ENCODE peak calls at places on chromosome 11, in eight cellular contexts. R is hepatocyte; D is sigmoid colon; T is pancreas; H is neural progenitor cell; B is CD8-positive, alpha-beta memory T cell; I is heart right ventricle; S is body of pancreas. J is an unnamed sample.

GRCh38 chr11:95229199-95230053 is 1.6 kb downstream of the SESN3 start:
- DNase-seq in R (no peak), D (peak), T (peak), H (no peak), B (peak), I (no peak), S (no peak), J (peak)

GRCh38 chr11:116510166-116510565 is 262.6 kb downstream of the BUD13 start:
- DNase-seq in R (no peak), D (no peak), T (no peak), H (no peak), B (no peak), I (no peak), S (no peak), J (no peak)

GRCh38 chr11:93606314-93606713 is 55.2 kb upstream of the CEP295 start:
- DNase-seq in R (no peak), D (no peak), T (no peak), H (no peak), B (no peak), I (no peak), S (no peak), J (no peak)

GRCh38 chr11:26573896-26574295 is 1.8 kb upstream of the MUC15 start:
- DNase-seq in R (no peak), D (no peak), T (no peak), H (no peak), B (no peak), I (no peak), S (no peak), J (no peak)

GRCh38 chr11:26753738-26754504 is 32.1 kb upstream of the SLC5A12 start:
- DNase-seq in R (peak), D (peak), T (peak), H (peak), B (no peak), I (peak), S (peak), J (peak)

GRCh38 chr11:111735262-111736116 is 30.7 kb downstream of the PPP2R1B start:
- DNase-seq in R (peak), D (peak), T (peak), H (no peak), B (no peak), I (peak), S (peak), J (no peak)

GRCh38 chr11:79768343-79768742 is 327.5 kb upstream of the TENM4 start:
- DNase-seq in R (peak), D (no peak), T (peak), H (no peak), B (no peak), I (no peak), S (peak), J (no peak)

GRCh38 chr11:125057370-125058060 is 5.6 kb upstream of the SLC37A2 start:
- DNase-seq in R (no peak), D (no peak), T (no peak), H (no peak), B (no peak), I (no peak), S (no peak), J (no peak)

GRCh38 chr11:62593434-62594044 is 2.2 kb upstream of the TUT1 start:
- DNase-seq in R (peak), D (peak), T (peak), H (peak), B (peak), I (peak), S (peak), J (peak)

GRCh38 chr11:58577441-58578135 is 1.3 kb upstream of the ZFP91 start:
- DNase-seq in R (peak), D (peak), T (peak), H (peak), B (peak), I (peak), S (peak), J (peak)

GRCh38 chr11:9663699-9664275 is at the start of gene SWAP70:
- DNase-seq in R (peak), D (peak), T (peak), H (peak), B (peak), I (peak), S (peak), J (peak)

GRCh38 chr11:116282481-116282880 is 490.3 kb downstream of the BUD13 start:
- DNase-seq in R (no peak), D (no peak), T (no peak), H (no peak), B (no peak), I (no peak), S (no peak), J (no peak)

GRCh38 chr11:75579841-75580240 is 17.8 kb downstream of the SERPINH1 start:
- DNase-seq in R (no peak), D (no peak), T (no peak), H (no peak), B (no peak), I (no peak), S (no peak), J (no peak)

GRCh38 chr11:130773436-130773835 is 142.8 kb downstream of the SNX19 start:
- DNase-seq in R (no peak), D (no peak), T (no peak), H (no peak), B (no peak), I (no peak), S (no peak), J (no peak)

GRCh38 chr11:2103666-2104523 is 35.3 kb downstream of the IGF2 start:
- DNase-seq in R (no peak), D (peak), T (no peak), H (no peak), B (no peak), I (no peak), S (no peak), J (no peak)

GRCh38 chr11:14300661-14301304 is 58.2 kb downstream of the RRAS2 start:
- DNase-seq in R (peak), D (peak), T (peak), H (peak), B (peak), I (peak), S (peak), J (peak)

GRCh38 chr11:129880311-129880710 is 15.1 kb downstream of the NFRKB start:
- DNase-seq in R (no peak), D (no peak), T (no peak), H (no peak), B (no peak), I (no peak), S (no peak), J (no peak)

GRCh38 chr11:2294340-2295290 is 7.1 kb downstream of the C11orf21 start:
- DNase-seq in R (no peak), D (peak), T (no peak), H (peak), B (no peak), I (no peak), S (no peak), J (no peak)

GRCh38 chr11:2142762-2143202 is 3.6 kb upstream of the IGF2 start:
- DNase-seq in R (no peak), D (no peak), T (no peak), H (no peak), B (no peak), I (no peak), S (no peak), J (no peak)

GRCh38 chr11:71120346-71120963 is 131.9 kb downstream of the SHANK2 start:
- DNase-seq in R (peak), D (no peak), T (peak), H (peak), B (no peak), I (no peak), S (peak), J (peak)

GRCh38 chr11:1152316-1153104 is 5.2 kb upstream of the MUC5AC start:
- DNase-seq in R (peak), D (no peak), T (peak), H (no peak), B (no peak), I (no peak), S (no peak), J (no peak)

GRCh38 chr11:587978-588380 is 11.7 kb downstream of the PHRF1 start:
- DNase-seq in R (peak), D (no peak), T (peak), H (no peak), B (peak), I (no peak), S (no peak), J (no peak)

GRCh38 chr11:117704416-117705150 is 92.4 kb downstream of the DSCAML1 start:
- DNase-seq in R (no peak), D (no peak), T (no peak), H (no peak), B (no peak), I (no peak), S (peak), J (peak)

GRCh38 chr11:96061730-96062524 is 138.0 kb upstream of the MTMR2 start:
- DNase-seq in R (peak), D (no peak), T (no peak), H (no peak), B (no peak), I (no peak), S (no peak), J (no peak)

GRCh38 chr11:121366970-121367369 is 74.4 kb downstream of the SC5D start:
- DNase-seq in R (no peak), D (no peak), T (no peak), H (no peak), B (no peak), I (no peak), S (no peak), J (peak)

GRCh38 chr11:10385696-10386095 is 69.4 kb upstream of the AMPD3 start:
- DNase-seq in R (no peak), D (peak), T (no peak), H (no peak), B (no peak), I (no peak), S (peak), J (no peak)

GRCh38 chr11:74478877-74479276 is 11.5 kb upstream of the KCNE3 start:
- DNase-seq in R (no peak), D (no peak), T (no peak), H (no peak), B (no peak), I (no peak), S (no peak), J (no peak)

GRCh38 chr11:45715398-45715797 is 50.0 kb upstream of the CHST1 start:
- DNase-seq in R (no peak), D (no peak), T (no peak), H (no peak), B (no peak), I (no peak), S (no peak), J (no peak)

GRCh38 chr11:44575288-44575672 is 9.8 kb downstream of the CD82 start:
- DNase-seq in R (no peak), D (no peak), T (no peak), H (no peak), B (no peak), I (no peak), S (no peak), J (no peak)

GRCh38 chr11:116657842-116658825 is 114.7 kb downstream of the BUD13 start:
- DNase-seq in R (no peak), D (no peak), T (peak), H (no peak), B (no peak), I (no peak), S (no peak), J (no peak)

GRCh38 chr11:7905549-7905948 is 25.5 kb downstream of the OR10A6 start:
- DNase-seq in R (no peak), D (no peak), T (no peak), H (no peak), B (no peak), I (no peak), S (no peak), J (no peak)
- H3K27ac ChIP-seq in R (peak), D (no peak), T (no peak), H (no peak), B (no peak), I (no peak), S (no peak), J (no peak)

GRCh38 chr11:114059278-114059983 is at the start of gene ZBTB16:
- DNase-seq in R (peak), D (peak), T (peak), H (peak), B (peak), I (peak), S (peak), J (peak)
- H3K27ac ChIP-seq in R (peak), D (peak), T (peak), H (no peak), B (peak), I (peak), S (peak), J (no peak)

DNA sequence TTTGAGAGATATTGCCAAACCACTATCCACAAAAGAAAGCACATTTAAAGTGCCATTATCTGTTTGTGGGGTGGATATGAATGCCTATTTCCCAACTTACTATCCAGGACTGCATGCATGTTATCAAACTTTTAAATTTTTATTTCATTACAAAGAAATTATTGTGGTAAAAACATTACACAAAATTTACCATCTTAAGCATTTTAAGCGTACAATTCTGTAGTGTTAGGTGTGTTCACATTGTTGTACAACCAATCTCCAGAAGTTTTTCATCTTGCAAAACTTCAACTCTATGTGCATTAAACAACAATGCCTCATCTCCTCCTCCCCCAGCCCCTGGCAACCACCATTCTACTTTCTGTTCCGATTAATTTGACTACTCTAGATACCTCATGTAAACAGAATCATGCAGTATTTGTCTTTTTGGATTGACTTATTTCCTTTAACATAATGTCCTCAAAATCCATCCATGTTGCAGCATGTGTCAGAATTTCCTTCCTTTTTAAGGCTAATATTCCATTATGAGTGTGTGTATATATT is 17.6 kb upstream of the CD44 start:
- DNase-seq in R (no peak), D (no peak), T (no peak), H (no peak), B (no peak), I (no peak), S (no peak), J (no peak)
- H3K27ac ChIP-seq in R (no peak), D (no peak), T (no peak), H (no peak), B (no peak), I (no peak), S (no peak), J (no peak)

GRCh38 chr11:119727523-119728081 is 1.4 kb downstream of the NECTIN1 start:
- DNase-seq in R (peak), D (no peak), T (peak), H (peak), B (peak), I (no peak), S (peak), J (peak)
- H3K27ac ChIP-seq in R (no peak), D (peak), T (peak), H (no peak), B (no peak), I (peak), S (peak), J (peak)

DNA sequence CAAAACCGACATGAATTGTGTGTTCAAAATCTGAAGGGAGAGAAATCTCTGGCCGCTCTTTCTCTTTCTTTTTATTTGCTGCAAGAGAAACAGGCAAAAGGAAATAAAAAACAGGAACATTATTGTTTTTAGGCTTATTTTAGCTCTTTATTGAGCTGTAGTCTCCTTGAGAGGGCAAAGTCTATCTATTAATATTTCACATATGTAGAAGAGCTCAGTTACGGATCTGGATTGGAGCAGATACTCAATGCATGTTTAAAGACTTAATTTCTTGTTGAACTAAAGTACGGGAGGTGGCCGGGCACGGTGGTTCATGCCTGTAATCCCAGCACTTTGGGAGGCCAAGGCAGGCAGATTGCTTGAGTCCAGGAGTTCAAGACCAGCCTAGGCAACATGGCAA is 78.4 kb upstream of the GDPD4 start:
- DNase-seq in R (no peak), D (no peak), T (no peak), H (no peak), B (no peak), I (no peak), S (no peak), J (no peak)
- H3K27ac ChIP-seq in R (peak), D (no peak), T (no peak), H (no peak), B (no peak), I (no peak), S (no peak), J (no peak)

GRCh38 chr11:134662629-134663360 is 250.8 kb upstream of the B3GAT1 start:
- DNase-seq in R (no peak), D (peak), T (no peak), H (no peak), B (no peak), I (peak), S (no peak), J (no peak)
- H3K27ac ChIP-seq in R (no peak), D (no peak), T (no peak), H (no peak), B (no peak), I (no peak), S (no peak), J (no peak)